ENCODE peak calls at places on chromosomes 1 and 21, in ten cellular contexts. One of them, this sample, is unnamed.

GRCh38 chr1:111221633-111222286 is 5.8 kb upstream of the CHI3L2 start:
- DNase-seq in hepatocyte: no peak
- DNase-seq in caudate nucleus: no peak
- DNase-seq in dorsolateral prefrontal cortex: no peak
- DNase-seq in RWPE1: no peak
- DNase-seq in fibroblast of lung: peak
- DNase-seq in GM23248: no peak
- DNase-seq in thoracic aorta: no peak
- DNase-seq in colonic mucosa: peak
- DNase-seq in cardiac muscle cell: no peak
- DNase-seq in this sample: no peak

GRCh38 chr1:36752891-36753361 is 270.2 kb upstream of the CSF3R start:
- DNase-seq in hepatocyte: no peak
- DNase-seq in caudate nucleus: no peak
- DNase-seq in dorsolateral prefrontal cortex: no peak
- DNase-seq in RWPE1: peak
- DNase-seq in fibroblast of lung: no peak
- DNase-seq in GM23248: no peak
- DNase-seq in thoracic aorta: no peak
- DNase-seq in colonic mucosa: no peak
- DNase-seq in cardiac muscle cell: no peak
- DNase-seq in this sample: no peak

GRCh38 chr1:231161711-231162299 is at the start of gene TRIM67:
- DNase-seq in hepatocyte: peak
- DNase-seq in caudate nucleus: no peak
- DNase-seq in dorsolateral prefrontal cortex: no peak
- DNase-seq in RWPE1: no peak
- DNase-seq in fibroblast of lung: peak
- DNase-seq in GM23248: no peak
- DNase-seq in thoracic aorta: no peak
- DNase-seq in colonic mucosa: no peak
- DNase-seq in cardiac muscle cell: peak
- DNase-seq in this sample: peak

GRCh38 chr1:110190282-110190929 is 19.7 kb upstream of the KCNC4 start:
- DNase-seq in hepatocyte: no peak
- DNase-seq in caudate nucleus: no peak
- DNase-seq in dorsolateral prefrontal cortex: peak
- DNase-seq in RWPE1: no peak
- DNase-seq in fibroblast of lung: no peak
- DNase-seq in GM23248: no peak
- DNase-seq in thoracic aorta: no peak
- DNase-seq in colonic mucosa: no peak
- DNase-seq in cardiac muscle cell: no peak
- DNase-seq in this sample: peak

GRCh38 chr1:105909811-105910210 is 1146.7 kb upstream of the PRMT6 start:
- DNase-seq in hepatocyte: no peak
- DNase-seq in caudate nucleus: no peak
- DNase-seq in dorsolateral prefrontal cortex: no peak
- DNase-seq in RWPE1: no peak
- DNase-seq in fibroblast of lung: no peak
- DNase-seq in GM23248: no peak
- DNase-seq in thoracic aorta: no peak
- DNase-seq in colonic mucosa: no peak
- DNase-seq in cardiac muscle cell: no peak
- DNase-seq in this sample: no peak

GRCh38 chr1:119516680-119517079 is 9.7 kb downstream of the HSD3B1 start:
- DNase-seq in hepatocyte: no peak
- DNase-seq in caudate nucleus: no peak
- DNase-seq in dorsolateral prefrontal cortex: no peak
- DNase-seq in RWPE1: peak
- DNase-seq in fibroblast of lung: no peak
- DNase-seq in GM23248: no peak
- DNase-seq in thoracic aorta: no peak
- DNase-seq in colonic mucosa: no peak
- DNase-seq in cardiac muscle cell: no peak
- DNase-seq in this sample: no peak

GRCh38 chr1:180131510-180131909 is 23.2 kb upstream of the QSOX1 start:
- DNase-seq in hepatocyte: peak
- DNase-seq in caudate nucleus: no peak
- DNase-seq in dorsolateral prefrontal cortex: no peak
- DNase-seq in RWPE1: no peak
- DNase-seq in fibroblast of lung: peak
- DNase-seq in GM23248: peak
- DNase-seq in thoracic aorta: no peak
- DNase-seq in colonic mucosa: no peak
- DNase-seq in cardiac muscle cell: no peak
- DNase-seq in this sample: no peak

GRCh38 chr21:42120056-42120903 is 49.2 kb downstream of the UMODL1 start:
- DNase-seq in hepatocyte: peak
- DNase-seq in caudate nucleus: peak
- DNase-seq in dorsolateral prefrontal cortex: no peak
- DNase-seq in RWPE1: no peak
- DNase-seq in fibroblast of lung: no peak
- DNase-seq in GM23248: no peak
- DNase-seq in thoracic aorta: no peak
- DNase-seq in colonic mucosa: no peak
- DNase-seq in cardiac muscle cell: no peak
- DNase-seq in this sample: no peak

GRCh38 chr21:39048064-39048463 is 135.2 kb downstream of the PSMG1 start:
- DNase-seq in hepatocyte: peak
- DNase-seq in caudate nucleus: no peak
- DNase-seq in dorsolateral prefrontal cortex: no peak
- DNase-seq in RWPE1: peak
- DNase-seq in fibroblast of lung: peak
- DNase-seq in GM23248: no peak
- DNase-seq in thoracic aorta: no peak
- DNase-seq in colonic mucosa: peak
- DNase-seq in cardiac muscle cell: peak
- DNase-seq in this sample: no peak

GRCh38 chr1:32336963-32337675 is 1.1 kb upstream of the MARCKSL1 start:
- DNase-seq in hepatocyte: no peak
- DNase-seq in caudate nucleus: no peak
- DNase-seq in dorsolateral prefrontal cortex: no peak
- DNase-seq in RWPE1: no peak
- DNase-seq in fibroblast of lung: no peak
- DNase-seq in GM23248: peak
- DNase-seq in thoracic aorta: no peak
- DNase-seq in colonic mucosa: no peak
- DNase-seq in cardiac muscle cell: no peak
- DNase-seq in this sample: peak

GRCh38 chr1:38672692-38673091 is 186.9 kb downstream of the RRAGC start:
- DNase-seq in hepatocyte: no peak
- DNase-seq in caudate nucleus: no peak
- DNase-seq in dorsolateral prefrontal cortex: no peak
- DNase-seq in RWPE1: no peak
- DNase-seq in fibroblast of lung: no peak
- DNase-seq in GM23248: no peak
- DNase-seq in thoracic aorta: no peak
- DNase-seq in colonic mucosa: no peak
- DNase-seq in cardiac muscle cell: no peak
- DNase-seq in this sample: peak

GRCh38 chr1:199007423-199007822 is 368.6 kb downstream of the PTPRC start:
- DNase-seq in hepatocyte: no peak
- DNase-seq in caudate nucleus: no peak
- DNase-seq in dorsolateral prefrontal cortex: no peak
- DNase-seq in RWPE1: no peak
- DNase-seq in fibroblast of lung: no peak
- DNase-seq in GM23248: peak
- DNase-seq in thoracic aorta: no peak
- DNase-seq in colonic mucosa: no peak
- DNase-seq in cardiac muscle cell: no peak
- DNase-seq in this sample: no peak

GRCh38 chr21:44298301-44298700 is 1.6 kb upstream of the PFKL start:
- DNase-seq in hepatocyte: no peak
- DNase-seq in caudate nucleus: no peak
- DNase-seq in dorsolateral prefrontal cortex: no peak
- DNase-seq in RWPE1: no peak
- DNase-seq in fibroblast of lung: no peak
- DNase-seq in GM23248: peak
- DNase-seq in thoracic aorta: no peak
- DNase-seq in colonic mucosa: no peak
- DNase-seq in cardiac muscle cell: no peak
- DNase-seq in this sample: no peak

DNA sequence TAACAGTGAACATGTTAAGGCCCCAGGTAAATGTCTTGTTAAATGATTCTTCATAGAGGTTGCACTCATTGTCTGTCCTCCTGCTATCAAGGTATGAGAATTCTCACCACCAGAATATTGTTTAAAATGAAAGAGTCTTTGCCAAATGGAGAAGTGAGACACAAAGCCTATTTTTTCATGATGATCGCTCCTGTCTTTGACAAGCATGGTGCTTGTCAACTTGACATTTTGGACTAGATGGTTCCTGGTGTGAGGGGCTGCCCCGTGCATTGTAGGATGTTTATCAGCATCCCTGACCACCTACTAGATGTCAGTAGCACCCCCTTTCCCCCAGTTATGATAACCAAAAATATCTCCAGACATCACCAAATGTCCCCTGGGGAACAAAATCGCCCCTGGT is 65.6 kb downstream of the MDM4 start:
- DNase-seq in hepatocyte: no peak
- DNase-seq in caudate nucleus: no peak
- DNase-seq in dorsolateral prefrontal cortex: no peak
- DNase-seq in RWPE1: no peak
- DNase-seq in fibroblast of lung: no peak
- DNase-seq in GM23248: no peak
- DNase-seq in thoracic aorta: no peak
- DNase-seq in colonic mucosa: no peak
- DNase-seq in cardiac muscle cell: no peak
- DNase-seq in this sample: no peak
- H3K27ac ChIP-seq in hepatocyte: no peak
- H3K27ac ChIP-seq in caudate nucleus: no peak
- H3K27ac ChIP-seq in dorsolateral prefrontal cortex: no peak
- H3K27ac ChIP-seq in RWPE1: no peak
- H3K27ac ChIP-seq in fibroblast of lung: no peak
- H3K27ac ChIP-seq in GM23248: no peak
- H3K27ac ChIP-seq in thoracic aorta: no peak
- H3K27ac ChIP-seq in colonic mucosa: no peak
- H3K27ac ChIP-seq in cardiac muscle cell: no peak
- H3K27ac ChIP-seq in this sample: no peak

DNA sequence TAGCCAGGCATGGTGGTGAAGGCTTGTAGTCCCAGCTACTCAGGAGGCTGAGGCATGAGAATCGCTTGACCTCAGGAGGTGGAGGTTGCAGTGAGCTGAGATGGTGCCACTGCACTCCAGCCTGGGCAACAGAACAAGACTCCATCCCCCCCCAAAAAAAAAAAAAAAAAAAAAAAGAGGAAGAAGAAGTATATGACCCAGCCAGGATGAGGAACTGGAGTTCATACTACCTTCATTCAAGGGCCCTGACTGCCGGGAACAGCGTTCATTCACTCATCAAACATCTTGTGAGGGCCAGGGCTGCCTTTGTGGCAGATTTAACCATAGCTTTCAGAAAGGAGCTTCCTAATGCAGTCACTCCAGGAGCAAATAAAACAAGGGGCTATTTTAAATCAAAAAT is 127.6 kb downstream of the MRPS6 start:
- DNase-seq in hepatocyte: no peak
- DNase-seq in caudate nucleus: no peak
- DNase-seq in dorsolateral prefrontal cortex: no peak
- DNase-seq in RWPE1: no peak
- DNase-seq in fibroblast of lung: no peak
- DNase-seq in GM23248: no peak
- DNase-seq in thoracic aorta: no peak
- DNase-seq in colonic mucosa: no peak
- DNase-seq in cardiac muscle cell: no peak
- DNase-seq in this sample: no peak
- H3K27ac ChIP-seq in hepatocyte: peak
- H3K27ac ChIP-seq in caudate nucleus: peak
- H3K27ac ChIP-seq in dorsolateral prefrontal cortex: peak
- H3K27ac ChIP-seq in RWPE1: no peak
- H3K27ac ChIP-seq in fibroblast of lung: no peak
- H3K27ac ChIP-seq in GM23248: no peak
- H3K27ac ChIP-seq in thoracic aorta: peak
- H3K27ac ChIP-seq in colonic mucosa: peak
- H3K27ac ChIP-seq in cardiac muscle cell: peak
- H3K27ac ChIP-seq in this sample: no peak

GRCh38 chr1:181936768-181937581 is 124.5 kb downstream of the ZNF648 start:
- DNase-seq in hepatocyte: peak
- DNase-seq in caudate nucleus: peak
- DNase-seq in dorsolateral prefrontal cortex: peak
- DNase-seq in RWPE1: peak
- DNase-seq in fibroblast of lung: no peak
- DNase-seq in GM23248: peak
- DNase-seq in thoracic aorta: no peak
- DNase-seq in colonic mucosa: peak
- DNase-seq in cardiac muscle cell: peak
- DNase-seq in this sample: peak

GRCh38 chr1:181931873-181932272 is 129.6 kb downstream of the ZNF648 start:
- DNase-seq in hepatocyte: no peak
- DNase-seq in caudate nucleus: no peak
- DNase-seq in dorsolateral prefrontal cortex: no peak
- DNase-seq in RWPE1: no peak
- DNase-seq in fibroblast of lung: no peak
- DNase-seq in GM23248: no peak
- DNase-seq in thoracic aorta: no peak
- DNase-seq in colonic mucosa: no peak
- DNase-seq in cardiac muscle cell: no peak
- DNase-seq in this sample: no peak

DNA sequence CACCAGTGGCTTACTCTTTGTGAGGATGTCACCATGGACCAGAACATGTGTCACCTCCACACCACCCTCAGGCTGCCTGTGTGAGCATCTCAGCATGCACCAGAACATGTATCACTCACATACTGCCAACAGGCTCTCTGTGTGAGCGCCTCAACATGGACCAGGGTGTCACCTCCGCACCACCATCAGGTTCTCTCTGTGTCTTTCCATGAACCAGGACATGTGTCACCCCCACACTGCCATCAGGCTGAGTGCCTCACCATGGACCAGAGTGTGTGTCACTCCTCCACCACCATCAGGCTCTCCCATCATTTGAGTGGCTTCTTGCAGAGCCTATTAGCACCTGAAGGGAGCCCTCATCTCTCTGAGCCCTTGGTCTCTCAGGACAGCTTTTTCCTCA is 125.2 kb downstream of the ZNF648 start:
- DNase-seq in hepatocyte: no peak
- DNase-seq in caudate nucleus: no peak
- DNase-seq in dorsolateral prefrontal cortex: no peak
- DNase-seq in RWPE1: no peak
- DNase-seq in fibroblast of lung: no peak
- DNase-seq in GM23248: no peak
- DNase-seq in thoracic aorta: no peak
- DNase-seq in colonic mucosa: no peak
- DNase-seq in cardiac muscle cell: no peak
- DNase-seq in this sample: no peak
- H3K27ac ChIP-seq in hepatocyte: no peak
- H3K27ac ChIP-seq in caudate nucleus: no peak
- H3K27ac ChIP-seq in dorsolateral prefrontal cortex: no peak
- H3K27ac ChIP-seq in RWPE1: no peak
- H3K27ac ChIP-seq in fibroblast of lung: no peak
- H3K27ac ChIP-seq in GM23248: no peak
- H3K27ac ChIP-seq in thoracic aorta: no peak
- H3K27ac ChIP-seq in colonic mucosa: no peak
- H3K27ac ChIP-seq in cardiac muscle cell: no peak
- H3K27ac ChIP-seq in this sample: no peak

DNA sequence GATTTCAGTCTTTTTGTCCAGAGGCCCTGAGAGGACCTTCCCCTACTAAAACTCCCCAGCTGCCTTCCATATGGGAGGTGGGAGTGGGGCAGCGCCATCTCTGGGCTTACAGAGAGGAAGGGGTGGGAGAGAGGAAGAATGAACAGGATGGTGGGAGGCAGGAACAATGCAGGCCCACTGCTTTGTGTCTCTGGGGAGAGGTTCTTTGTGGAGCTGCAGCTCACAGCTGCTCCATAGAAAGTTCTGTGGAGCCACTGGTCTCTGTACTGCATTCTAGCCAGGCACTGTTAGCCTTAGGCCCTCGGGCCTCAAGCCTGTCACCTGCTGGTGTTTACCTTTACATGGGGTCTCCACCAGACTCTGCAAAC is 43.7 kb upstream of the A3GALT2 start:
- DNase-seq in hepatocyte: no peak
- DNase-seq in caudate nucleus: no peak
- DNase-seq in dorsolateral prefrontal cortex: no peak
- DNase-seq in RWPE1: no peak
- DNase-seq in fibroblast of lung: no peak
- DNase-seq in GM23248: no peak
- DNase-seq in thoracic aorta: no peak
- DNase-seq in colonic mucosa: no peak
- DNase-seq in cardiac muscle cell: no peak
- DNase-seq in this sample: no peak
- H3K27ac ChIP-seq in hepatocyte: peak
- H3K27ac ChIP-seq in caudate nucleus: peak
- H3K27ac ChIP-seq in dorsolateral prefrontal cortex: peak
- H3K27ac ChIP-seq in RWPE1: peak
- H3K27ac ChIP-seq in fibroblast of lung: no peak
- H3K27ac ChIP-seq in GM23248: no peak
- H3K27ac ChIP-seq in thoracic aorta: peak
- H3K27ac ChIP-seq in colonic mucosa: no peak
- H3K27ac ChIP-seq in cardiac muscle cell: peak
- H3K27ac ChIP-seq in this sample: peak